ENCODE peak calls at places on chromosomes 1 and 21, in seven cellular contexts. R, T, Q, L, B, J and U are unnamed samples.

GRCh38 chr1:8763888-8764287 is 53.6 kb downstream of the RERE start:
- DNase-seq in T (no peak), Q (peak), J (no peak), R (no peak), B (no peak), L (no peak), U (no peak)

GRCh38 chr1:48093696-48094518 is 96.7 kb upstream of the TRABD2B start:
- DNase-seq in Q (peak), T (peak), B (peak), J (peak), R (peak), L (peak), U (peak)

GRCh38 chr1:8711873-8712412 is 105.5 kb downstream of the RERE start:
- DNase-seq in Q (no peak), B (no peak), J (no peak), L (no peak), R (peak), T (no peak), U (no peak)

GRCh38 chr1:101026394-101026788 is 807 bp upstream of the DPH5 start:
- DNase-seq in B (no peak), Q (no peak), R (no peak), J (no peak), T (no peak), L (no peak), U (no peak)

GRCh38 chr1:243213045-243213787 is 41.9 kb downstream of the CEP170 start:
- DNase-seq in Q (no peak), L (no peak), R (no peak), J (no peak), B (no peak), T (no peak), U (no peak)

GRCh38 chr1:8077120-8077573 is 51.0 kb upstream of the ERRFI1 start:
- DNase-seq in J (peak), Q (no peak), L (peak), B (peak), T (peak), R (peak), U (no peak)

GRCh38 chr1:201656670-201657032 is 117.7 kb downstream of the NAV1 start:
- DNase-seq in J (no peak), B (no peak), T (peak), Q (no peak), L (peak), R (no peak), U (no peak)

GRCh38 chr1:59669752-59670312 is 144.9 kb upstream of the HOOK1 start:
- DNase-seq in B (no peak), R (no peak), L (peak), Q (no peak), T (peak), J (peak), U (no peak)

GRCh38 chr1:34162852-34163766 is 1.9 kb downstream of the CSMD2 start:
- DNase-seq in T (peak), L (peak), B (peak), J (peak), Q (peak), R (peak), U (no peak)

GRCh38 chr1:48222501-48223242 is at the start of gene SLC5A9:
- DNase-seq in R (no peak), Q (no peak), L (no peak), T (no peak), B (peak), J (no peak), U (no peak)

GRCh38 chr1:23460519-23460918 is 23.5 kb downstream of the ASAP3 start:
- DNase-seq in Q (no peak), J (no peak), L (no peak), T (no peak), R (no peak), B (no peak), U (no peak)

GRCh38 chr1:78604643-78605042 is 15.6 kb upstream of the IFI44L start:
- DNase-seq in T (no peak), L (no peak), B (no peak), J (no peak), R (no peak), Q (no peak), U (no peak)

GRCh38 chr1:168421399-168422004 is 122.3 kb downstream of the XCL2 start:
- DNase-seq in R (no peak), Q (no peak), B (no peak), L (no peak), J (no peak), T (no peak), U (peak)

GRCh38 chr21:46212721-46213484 is 15.7 kb downstream of the LSS start:
- DNase-seq in B (no peak), L (no peak), T (no peak), Q (no peak), J (peak), R (no peak), U (no peak)

GRCh38 chr1:26994020-26994745 is 691 bp downstream of the TRNP1 start:
- DNase-seq in T (no peak), J (no peak), L (no peak), R (no peak), B (no peak), Q (no peak), U (no peak)

GRCh38 chr1:156111355-156111962 is 3.1 kb upstream of the LMNA start:
- DNase-seq in L (no peak), J (no peak), Q (no peak), B (no peak), R (no peak), T (no peak), U (no peak)

GRCh38 chr1:17831619-17832018 is 76.5 kb downstream of the ACTL8 start:
- DNase-seq in Q (no peak), T (no peak), B (no peak), L (no peak), J (no peak), R (no peak), U (peak)

GRCh38 chr1:185342672-185343259 is 25.7 kb upstream of the IVNS1ABP start:
- DNase-seq in Q (no peak), T (no peak), B (no peak), J (no peak), R (no peak), L (no peak), U (no peak)

GRCh38 chr1:185337221-185337620 is 20.2 kb upstream of the IVNS1ABP start:
- DNase-seq in R (no peak), B (no peak), L (no peak), J (no peak), T (no peak), Q (no peak), U (no peak)

GRCh38 chr1:185342017-185342416 is 25.0 kb upstream of the IVNS1ABP start:
- DNase-seq in T (no peak), J (no peak), B (no peak), R (no peak), Q (no peak), L (no peak), U (no peak)

GRCh38 chr1:185341196-185341781 is 24.2 kb upstream of the IVNS1ABP start:
- DNase-seq in J (no peak), L (no peak), T (no peak), R (no peak), Q (no peak), B (no peak), U (no peak)

DNA sequence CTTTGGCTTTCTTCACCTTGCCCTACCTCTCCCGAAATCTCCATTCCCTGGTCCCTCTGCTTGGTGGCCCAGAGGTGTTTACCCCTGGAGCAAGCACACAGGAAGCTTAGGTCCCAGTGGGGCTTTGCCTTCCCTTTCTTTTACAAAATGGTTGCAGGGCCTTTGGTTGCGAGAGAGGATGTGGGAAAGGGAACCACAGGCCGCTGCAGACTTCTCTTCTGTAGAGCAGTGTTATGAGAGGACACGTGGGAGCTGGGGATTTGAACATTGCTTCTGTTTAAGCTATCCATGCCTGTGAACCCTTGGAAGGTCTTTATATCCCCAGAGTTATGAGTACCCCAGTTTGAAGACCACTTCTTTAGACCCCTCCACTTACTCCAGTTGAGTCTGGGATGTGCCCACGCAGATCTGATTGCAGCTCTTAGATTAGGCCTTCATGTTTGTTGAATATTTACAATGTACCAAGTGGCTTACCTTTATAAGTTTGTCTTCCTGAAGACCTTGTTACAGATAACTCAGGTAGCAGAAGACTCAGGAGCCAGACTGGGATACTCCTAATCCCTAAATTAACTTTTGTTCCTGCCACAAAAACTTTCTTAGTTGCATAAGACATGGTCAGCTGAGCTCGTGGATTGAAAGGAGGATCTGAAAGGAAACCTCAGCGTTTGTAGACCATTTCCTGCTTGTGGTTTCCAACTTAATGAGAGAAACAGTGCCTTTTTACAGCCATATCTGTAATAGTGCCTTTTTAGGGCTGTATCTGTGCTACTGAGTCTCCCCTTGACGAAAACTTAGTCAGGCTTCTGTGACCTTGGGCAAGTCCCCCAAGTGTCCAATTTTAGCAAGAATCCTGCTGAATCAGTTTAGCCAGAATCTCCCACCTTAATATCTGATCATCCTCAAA is 21.9 kb upstream of the IVNS1ABP start:
- DNase-seq in B (no peak), J (no peak), T (peak), R (no peak), Q (peak), L (peak), U (peak)
- H3K4me3 ChIP-seq in B (no peak), J (no peak), T (no peak), R (no peak), Q (no peak), L (no peak), U (no peak)

DNA sequence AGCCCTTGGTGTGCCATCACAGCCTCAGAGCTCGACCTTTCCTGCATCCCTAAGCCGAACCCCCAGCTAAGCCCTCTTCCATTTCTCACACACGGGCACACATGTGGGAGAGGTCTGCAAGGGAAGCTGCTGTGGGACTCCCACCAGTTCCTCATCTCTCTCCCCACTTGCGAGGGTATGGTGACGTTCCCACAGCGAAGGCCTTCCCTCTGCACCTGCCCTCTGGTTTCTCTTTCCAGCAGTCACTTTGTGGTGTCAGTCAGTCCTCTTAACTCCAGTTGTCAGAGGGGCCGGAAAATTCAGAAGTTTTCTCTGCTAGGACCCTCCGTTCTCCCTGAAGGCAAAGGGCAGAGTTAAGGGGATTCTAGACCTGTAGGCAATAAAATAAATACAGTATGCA is 5.5 kb upstream of the STK40 start:
- DNase-seq in J (no peak), Q (no peak), R (no peak), L (no peak), T (no peak), B (no peak), U (no peak)
- H3K4me3 ChIP-seq in J (no peak), Q (no peak), R (no peak), L (no peak), T (no peak), B (no peak), U (no peak)

GRCh38 chr1:190474010-190474409 is 3.7 kb downstream of the BRINP3 start:
- DNase-seq in B (no peak), L (no peak), Q (no peak), J (no peak), R (no peak), T (no peak), U (no peak)
- H3K4me3 ChIP-seq in B (no peak), L (peak), Q (no peak), J (peak), R (peak), T (no peak), U (no peak)

DNA sequence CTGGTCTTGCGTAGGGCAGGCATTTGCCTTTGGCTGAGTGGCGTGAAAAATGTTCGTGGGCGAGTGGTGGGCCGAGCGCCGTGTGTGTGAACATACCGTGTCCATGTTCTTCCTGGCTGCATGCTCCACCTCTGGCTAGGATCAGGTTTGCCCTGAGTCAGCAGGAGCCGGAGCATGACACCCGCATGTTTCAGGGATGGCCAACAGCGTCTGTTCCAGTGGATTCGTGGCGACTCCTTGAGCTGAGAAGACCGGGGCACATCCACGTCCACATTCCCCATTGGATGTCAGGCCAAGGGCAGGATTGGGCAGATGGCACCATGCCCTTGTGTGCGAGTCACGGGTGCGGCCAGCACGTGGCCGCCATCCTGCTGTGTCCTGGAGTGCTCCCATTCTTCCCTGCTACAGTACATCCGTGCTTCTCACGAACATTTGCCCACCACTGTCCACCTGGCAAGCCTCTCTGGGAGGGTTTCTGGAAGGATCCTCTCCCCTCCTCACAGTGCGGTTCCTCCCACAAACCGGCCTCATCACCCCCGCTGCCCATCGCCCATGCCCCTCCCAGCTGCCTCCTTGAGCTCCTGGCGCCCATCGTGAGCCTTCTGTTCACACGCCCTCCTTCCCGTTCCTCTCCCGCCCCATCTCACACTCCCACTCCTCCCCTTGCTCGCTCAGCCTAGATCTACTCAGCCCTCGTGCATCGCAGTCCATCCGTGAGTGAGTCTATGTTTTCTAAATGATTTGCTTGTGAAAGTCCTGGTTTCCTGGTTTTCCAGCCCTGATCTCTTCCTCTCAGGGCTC is 118.8 kb upstream of the C1orf174 start:
- DNase-seq in J (no peak), L (no peak), T (no peak), R (no peak), Q (no peak), B (no peak), U (no peak)
- H3K4me3 ChIP-seq in J (no peak), L (no peak), T (no peak), R (no peak), Q (no peak), B (no peak), U (no peak)